ENCODE peak calls at places on chromosomes 3 and 15, in five cellular contexts. One of them, this sample, is unnamed.

GRCh38 chr3:48433472-48434118 is 3.7 kb upstream of the PLXNB1 start:
- DNase-seq in thoracic aorta: no peak
- DNase-seq in neural progenitor cell: peak
- DNase-seq in substantia nigra: no peak
- DNase-seq in midbrain: no peak
- DNase-seq in this sample: no peak

GRCh38 chr3:159418571-159419526 is 569.8 kb upstream of the IL12A start:
- DNase-seq in neural progenitor cell: no peak
- DNase-seq in substantia nigra: no peak
- DNase-seq in thoracic aorta: no peak
- DNase-seq in midbrain: no peak
- DNase-seq in this sample: no peak

GRCh38 chr3:183698760-183699159 is 1.2 kb downstream of the YEATS2 start:
- DNase-seq in neural progenitor cell: peak
- DNase-seq in substantia nigra: no peak
- DNase-seq in thoracic aorta: no peak
- DNase-seq in midbrain: peak
- DNase-seq in this sample: peak

GRCh38 chr3:98782826-98783500 is 19.8 kb downstream of the ST3GAL6 start:
- DNase-seq in thoracic aorta: no peak
- DNase-seq in substantia nigra: no peak
- DNase-seq in neural progenitor cell: peak
- DNase-seq in midbrain: no peak
- DNase-seq in this sample: no peak

GRCh38 chr3:58074126-58074715 is 66.0 kb downstream of the FLNB start:
- DNase-seq in neural progenitor cell: no peak
- DNase-seq in substantia nigra: no peak
- DNase-seq in thoracic aorta: no peak
- DNase-seq in midbrain: no peak
- DNase-seq in this sample: no peak

GRCh38 chr3:42880183-42880582 is 4.5 kb upstream of the CYP8B1 start:
- DNase-seq in midbrain: no peak
- DNase-seq in neural progenitor cell: no peak
- DNase-seq in thoracic aorta: no peak
- DNase-seq in substantia nigra: no peak
- DNase-seq in this sample: no peak

GRCh38 chr15:85016275-85016674 is 34.6 kb downstream of the PDE8A start:
- DNase-seq in substantia nigra: no peak
- DNase-seq in midbrain: no peak
- DNase-seq in neural progenitor cell: no peak
- DNase-seq in thoracic aorta: no peak
- DNase-seq in this sample: no peak

GRCh38 chr3:133054572-133054971 is 16.4 kb downstream of the TMEM108 start:
- DNase-seq in neural progenitor cell: peak
- DNase-seq in thoracic aorta: no peak
- DNase-seq in substantia nigra: no peak
- DNase-seq in midbrain: no peak
- DNase-seq in this sample: no peak

GRCh38 chr3:55484191-55484644 is 2.9 kb downstream of the WNT5A start:
- DNase-seq in substantia nigra: no peak
- DNase-seq in thoracic aorta: no peak
- DNase-seq in midbrain: no peak
- DNase-seq in neural progenitor cell: peak
- DNase-seq in this sample: no peak

GRCh38 chr3:33067484-33067883 is 29.5 kb downstream of the GLB1 start:
- DNase-seq in thoracic aorta: no peak
- DNase-seq in neural progenitor cell: no peak
- DNase-seq in substantia nigra: no peak
- DNase-seq in midbrain: no peak
- DNase-seq in this sample: no peak

GRCh38 chr3:24963762-24964625 is 464.1 kb upstream of the RARB start:
- DNase-seq in thoracic aorta: no peak
- DNase-seq in neural progenitor cell: peak
- DNase-seq in substantia nigra: no peak
- DNase-seq in midbrain: peak
- DNase-seq in this sample: peak

GRCh38 chr15:57784081-57784488 is 77.6 kb downstream of the POLR2M start:
- DNase-seq in thoracic aorta: no peak
- DNase-seq in substantia nigra: no peak
- DNase-seq in midbrain: no peak
- DNase-seq in neural progenitor cell: no peak
- DNase-seq in this sample: peak

GRCh38 chr3:110938629-110939028 is 133.0 kb upstream of the NECTIN3 start:
- DNase-seq in neural progenitor cell: no peak
- DNase-seq in thoracic aorta: no peak
- DNase-seq in substantia nigra: no peak
- DNase-seq in midbrain: no peak
- DNase-seq in this sample: no peak

GRCh38 chr15:71312731-71313460 is 197.6 kb downstream of the THSD4 start:
- DNase-seq in midbrain: no peak
- DNase-seq in thoracic aorta: no peak
- DNase-seq in substantia nigra: no peak
- DNase-seq in neural progenitor cell: no peak
- DNase-seq in this sample: no peak

GRCh38 chr3:19013879-19014278 is 134.4 kb upstream of the KCNH8 start:
- DNase-seq in midbrain: no peak
- DNase-seq in substantia nigra: no peak
- DNase-seq in thoracic aorta: no peak
- DNase-seq in neural progenitor cell: no peak
- DNase-seq in this sample: no peak

GRCh38 chr3:43372809-43373587 is 86.7 kb downstream of the SNRK start:
- DNase-seq in midbrain: no peak
- DNase-seq in neural progenitor cell: peak
- DNase-seq in substantia nigra: no peak
- DNase-seq in thoracic aorta: no peak
- DNase-seq in this sample: no peak

GRCh38 chr3:171783626-171784025 is 26.7 kb downstream of the PLD1 start:
- DNase-seq in thoracic aorta: no peak
- DNase-seq in midbrain: no peak
- DNase-seq in neural progenitor cell: no peak
- DNase-seq in substantia nigra: no peak
- DNase-seq in this sample: no peak

GRCh38 chr3:42490243-42490642 is 12.2 kb upstream of the VIPR1 start:
- DNase-seq in midbrain: no peak
- DNase-seq in neural progenitor cell: no peak
- DNase-seq in thoracic aorta: no peak
- DNase-seq in substantia nigra: no peak
- DNase-seq in this sample: no peak